ENCODE peak calls at places on chromosomes 4 and X, in six cellular contexts. O is esophagus squamous epithelium, I is HCT116, B is A549, G is gastrocnemius medialis, C is heart right ventricle. K is an unnamed sample.

GRCh38 chr4:4456816-4457578 is 70.1 kb downstream of the NSG1 start:
- DNase-seq in O (no peak), I (no peak), B (no peak), G (no peak), C (no peak), K (no peak)

GRCh38 chr4:8539661-8540060 is 40.5 kb upstream of the GPR78 start:
- DNase-seq in O (no peak), I (no peak), B (no peak), G (no peak), C (no peak), K (no peak)

GRCh38 chrX:131812847-131813825 is 210.0 kb upstream of the STK26 start:
- DNase-seq in O (peak; percentile 26), I (no peak), B (peak; percentile 74), G (no peak), C (peak; percentile 53), K (no peak)

GRCh38 chr4:150818661-150819060 is 196.4 kb downstream of the LRBA start:
- DNase-seq in O (no peak), I (no peak), B (no peak), G (no peak), C (no peak), K (no peak)

GRCh38 chr4:171031338-171031737 is 781.9 kb upstream of the GALNTL6 start:
- DNase-seq in O (no peak), I (no peak), B (no peak), G (no peak), C (no peak), K (no peak)

GRCh38 chrX:87873347-87873941 is 355.8 kb downstream of the KLHL4 start:
- DNase-seq in O (no peak), I (no peak), B (no peak), G (no peak), C (no peak), K (no peak)

GRCh38 chrX:56248492-56248891 is 16.3 kb downstream of the KLF8 start:
- DNase-seq in O (no peak), I (peak; percentile 21), B (peak; percentile 51), G (no peak), C (peak; percentile 45), K (no peak)

GRCh38 chrX:40863671-40864070 is 128.3 kb upstream of the MED14 start:
- DNase-seq in O (no peak), I (no peak), B (no peak), G (no peak), C (no peak), K (no peak)

GRCh38 chrX:134761788-134762187 is 103.5 kb upstream of the PLAC1 start:
- DNase-seq in O (no peak), I (no peak), B (peak; percentile 27), G (no peak), C (no peak), K (no peak)

GRCh38 chr4:38980903-38981676 is 51.1 kb downstream of the TMEM156 start:
- DNase-seq in O (no peak), I (no peak), B (no peak), G (no peak), C (no peak), K (no peak)

GRCh38 chrX:121256653-121257052 is 209.2 kb downstream of the GLUD2 start:
- DNase-seq in O (no peak), I (no peak), B (no peak), G (no peak), C (no peak), K (no peak)

GRCh38 chr4:109559625-109559982 is 442 bp upstream of the MCUB start:
- DNase-seq in O (no peak), I (no peak), B (no peak), G (no peak), C (peak; percentile 23), K (no peak)

GRCh38 chr4:104494822-104495559 is at the start of gene CXXC4:
- DNase-seq in O (no peak), I (peak; percentile 23), B (peak; percentile 75), G (peak; percentile 13), C (peak; percentile 75), K (no peak)

GRCh38 chr4:41611124-41611838 is 73.3 kb downstream of the LIMCH1 start:
- DNase-seq in O (no peak), I (no peak), B (no peak), G (no peak), C (no peak), K (no peak)
- H3K27ac ChIP-seq in O (no peak overlapping the region), I (no peak overlapping the region), B (peak overlapping the region; percentile 64), G (peak overlapping the region; percentile 52), C (peak overlapping the region; percentile 79), K (no peak overlapping the region)

DNA sequence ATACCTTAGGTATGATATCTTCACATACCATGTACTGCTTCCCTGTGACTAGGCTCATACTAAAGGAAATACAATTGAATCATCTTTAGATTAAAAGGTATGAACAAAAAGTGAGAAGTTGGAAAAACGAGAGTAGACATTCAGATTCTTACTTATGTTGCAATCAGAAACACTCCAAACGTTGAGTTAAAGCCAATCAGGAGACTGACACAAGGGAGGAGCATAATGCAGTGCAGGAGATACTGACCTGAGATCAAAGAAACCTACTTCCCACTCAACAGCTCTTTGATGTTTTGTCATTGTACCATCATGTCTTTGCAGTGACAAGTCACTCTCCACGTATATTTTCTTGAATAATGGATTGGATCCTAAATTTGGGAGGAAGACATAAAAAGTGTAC is 8.9 kb upstream of the PCDH18 start:
- DNase-seq in O (no peak), I (no peak), B (no peak), G (no peak), C (no peak), K (no peak)
- H3K4me1 ChIP-seq in O (peaks cover 2% of the 10 kb centered on the region), I (peaks cover 6% of the 10 kb centered on the region), B (no peaks in the 10 kb centered on the region), G (peaks cover 10% of the 10 kb centered on the region), C (no peaks in the 10 kb centered on the region), K (peaks cover 5% of the 10 kb centered on the region)

GRCh38 chrX:108303682-108304081 is 134.5 kb downstream of the COL4A6 start:
- DNase-seq in O (no peak), I (no peak), B (no peak), G (no peak), C (no peak), K (no peak)

GRCh38 chrX:108307408-108308085 is 130.7 kb downstream of the COL4A6 start:
- DNase-seq in O (no peak), I (no peak), B (peak; percentile 70), G (peak; percentile 81), C (peak; percentile 12), K (no peak)

GRCh38 chrX:108309144-108309543 is 129.1 kb downstream of the COL4A6 start:
- DNase-seq in O (no peak), I (peak; percentile 35), B (peak; percentile 92), G (no peak), C (no peak), K (no peak)

GRCh38 chrX:108304210-108304609 is 134.0 kb downstream of the COL4A6 start:
- DNase-seq in O (no peak), I (no peak), B (no peak), G (no peak), C (no peak), K (no peak)

GRCh38 chrX:108306086-108306485 is 132.1 kb downstream of the COL4A6 start:
- DNase-seq in O (no peak), I (no peak), B (no peak), G (no peak), C (no peak), K (no peak)
- H3K27ac ChIP-seq in O (no peak overlapping the region), I (no peak overlapping the region), B (peak overlapping the region; percentile 84), G (no peak overlapping the region), C (no peak overlapping the region), K (no peak overlapping the region)

GRCh38 chr4:145494666-145495065 is 13.0 kb downstream of the SMAD1 start:
- DNase-seq in O (no peak), I (no peak), B (no peak), G (no peak), C (no peak), K (no peak)

GRCh38 chr4:145501051-145501660 is 19.5 kb downstream of the SMAD1 start:
- DNase-seq in O (no peak), I (no peak), B (no peak), G (no peak), C (no peak), K (no peak)

GRCh38 chr4:145496292-145496691 is 14.6 kb downstream of the SMAD1 start:
- DNase-seq in O (no peak), I (no peak), B (no peak), G (no peak), C (no peak), K (no peak)

GRCh38 chr4:145497199-145498149 is 15.8 kb downstream of the SMAD1 start:
- DNase-seq in O (no peak), I (no peak), B (no peak), G (no peak), C (no peak), K (no peak)

DNA sequence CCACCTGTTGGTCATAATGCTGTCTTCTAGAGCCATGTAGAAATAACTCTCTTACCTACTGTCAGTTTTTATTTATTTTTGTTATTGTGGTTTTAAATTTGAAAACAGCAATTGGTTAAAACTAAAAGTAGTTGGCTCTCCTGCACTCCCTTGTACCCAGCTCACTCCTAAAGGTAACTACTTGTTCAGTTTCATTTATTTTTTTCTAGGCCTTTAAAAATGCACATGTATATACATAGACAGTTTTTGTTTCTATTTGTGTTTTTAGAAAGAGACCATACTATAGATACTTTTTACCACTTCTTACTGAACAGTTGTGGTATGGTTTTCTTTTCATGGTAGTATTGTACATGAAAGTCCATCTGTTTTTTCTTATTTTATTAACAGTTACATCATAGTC is 16.8 kb downstream of the SMAD1 start:
- DNase-seq in O (no peak), I (no peak), B (no peak), G (no peak), C (no peak), K (no peak)
- H3K4me1 ChIP-seq in O (peaks cover 6% of the 10 kb centered on the region), I (no peaks in the 10 kb centered on the region), B (no peaks in the 10 kb centered on the region), G (peaks cover 30% of the 10 kb centered on the region), C (peaks cover 20% of the 10 kb centered on the region), K (no peaks in the 10 kb centered on the region)

GRCh38 chrX:115579786-115580294 is 18.9 kb downstream of the PLS3 start:
- DNase-seq in O (no peak), I (no peak), B (no peak), G (no peak), C (no peak), K (no peak)
- H3K27ac ChIP-seq in O (no peak overlapping the region), I (no peak overlapping the region), B (no peak overlapping the region), G (peak overlapping the region; percentile 71), C (no peak overlapping the region), K (no peak overlapping the region)

GRCh38 chrX:136692271-136692670 is 44.3 kb downstream of the CD40LG start:
- DNase-seq in O (no peak), I (no peak), B (no peak), G (no peak), C (no peak), K (no peak)
- H3K4me1 ChIP-seq in O (no peaks in the 10 kb centered on the region), I (no peaks in the 10 kb centered on the region), B (no peaks in the 10 kb centered on the region), G (no peaks in the 10 kb centered on the region), C (no peaks in the 10 kb centered on the region), K (no peaks in the 10 kb centered on the region)

GRCh38 chr4:153138736-153139135 is 65.5 kb upstream of the TRIM2 start:
- DNase-seq in O (no peak), I (no peak), B (no peak), G (no peak), C (no peak), K (no peak)
- H3K27ac ChIP-seq in O (no peak overlapping the region), I (no peak overlapping the region), B (peak overlapping the region; percentile 78), G (no peak overlapping the region), C (no peak overlapping the region), K (no peak overlapping the region)

DNA sequence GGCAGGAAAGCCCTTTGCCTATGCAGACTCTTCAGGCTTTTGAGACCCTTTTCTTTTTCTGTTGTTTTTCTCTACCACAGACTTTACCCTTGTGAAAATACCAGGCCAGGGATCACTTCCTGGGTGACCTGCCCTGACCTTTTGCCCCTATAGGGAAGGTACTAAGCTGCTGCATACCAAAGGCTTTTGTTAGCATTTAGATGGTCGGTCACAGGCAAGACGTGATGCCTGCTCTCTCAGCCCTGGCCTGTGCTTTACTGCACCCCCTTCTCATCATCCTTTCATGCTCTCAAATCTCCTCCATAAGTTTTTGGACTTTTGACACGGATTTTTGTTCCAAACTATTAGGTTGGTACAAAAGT is 98.2 kb downstream of the ARHGAP10 start:
- DNase-seq in O (no peak), I (no peak), B (no peak), G (no peak), C (no peak), K (no peak)
- H3K4me1 ChIP-seq in O (peaks cover 48% of the 10 kb centered on the region), I (peaks cover 57% of the 10 kb centered on the region), B (peaks cover 28% of the 10 kb centered on the region), G (peaks cover 74% of the 10 kb centered on the region), C (peaks cover 43% of the 10 kb centered on the region), K (no peaks in the 10 kb centered on the region)